ENCODE peak calls at places on chromosomes 1 and 21, in six cellular contexts. U is NCI-H460; G is left ventricle myocardium inferior; I is activated CD4-positive, alpha-beta memory T cell treated with anti-CD3 and anti-CD28 coated beads, Interleukin-2, amount 10 ng/mL, durations not matched to agents 7 days and 5 days; M is NCI-H1105 treated with DMSO at 0.1 percent for 48 hours; Q is small intestine. L is an unnamed sample.

GRCh38 chr1:157382351-157382750 is 170.0 kb downstream of the FCRL5 start:
- DNase-seq in U (no peak), G (no peak), I (no peak), M (no peak), Q (no peak), L (no peak)

GRCh38 chr1:33943978-33944377 is 80.1 kb downstream of the HMGB4 start:
- DNase-seq in U (no peak), G (no peak), I (no peak), M (no peak), Q (no peak), L (peak; percentile 62)

GRCh38 chr1:92850019-92850418 is 18.2 kb downstream of the RPL5 start:
- DNase-seq in U (no peak), G (no peak), I (no peak), M (no peak), Q (no peak), L (no peak)

GRCh38 chr1:173148971-173149370 is 58.2 kb downstream of the TNFSF4 start:
- DNase-seq in U (peak; percentile 17), G (no peak), I (no peak), M (no peak), Q (no peak), L (no peak)

GRCh38 chr21:42474043-42474831 is 21.8 kb downstream of the RSPH1 start:
- DNase-seq in U (no peak), G (no peak), I (peak; percentile 11), M (no peak), Q (peak; percentile 99), L (peak; percentile 65)

GRCh38 chr1:16075337-16076002 is 2.0 kb upstream of the FAM131C start:
- DNase-seq in U (no peak), G (peak; percentile 65), I (no peak), M (no peak), Q (no peak), L (no peak)

GRCh38 chr1:178284059-178284458 is 190.2 kb downstream of the RASAL2 start:
- DNase-seq in U (no peak), G (no peak), I (no peak), M (no peak), Q (no peak), L (no peak)

GRCh38 chr1:41020109-41020576 is 1.4 kb downstream of the SLFNL1 start:
- DNase-seq in U (no peak), G (no peak), I (no peak), M (no peak), Q (no peak), L (no peak)

GRCh38 chr1:61506944-61507343 is 218.0 kb downstream of the TM2D1 start:
- DNase-seq in U (no peak), G (no peak), I (no peak), M (no peak), Q (no peak), L (no peak)

GRCh38 chr1:6260433-6260934 is 414 bp downstream of the GPR153 start:
- DNase-seq in U (no peak), G (peak; percentile 41), I (no peak), M (no peak), Q (no peak), L (peak; percentile 56)

GRCh38 chr1:158013840-158014520 is 20.5 kb downstream of the KIRREL1 start:
- DNase-seq in U (no peak), G (no peak), I (no peak), M (no peak), Q (no peak), L (no peak)

GRCh38 chr21:38244407-38244787 is 12.4 kb upstream of the KCNJ15 start:
- DNase-seq in U (no peak), G (no peak), I (no peak), M (no peak), Q (no peak), L (no peak)

GRCh38 chr1:176775996-176776395 is 313.0 kb downstream of the PAPPA2 start:
- DNase-seq in U (no peak), G (no peak), I (no peak), M (no peak), Q (no peak), L (no peak)

GRCh38 chr1:61050541-61051454 is 31.6 kb upstream of the NFIA start:
- DNase-seq in U (no peak), G (peak; percentile 78), I (no peak), M (peak; percentile 31), Q (no peak), L (no peak)

GRCh38 chr1:117060441-117061317 is 553 bp downstream of the TTF2 start:
- DNase-seq in U (peak; percentile 36), G (no peak), I (no peak), M (no peak), Q (peak; percentile 65), L (no peak)

GRCh38 chr1:157181790-157182189 is 43.6 kb upstream of the ETV3 start:
- DNase-seq in U (no peak), G (no peak), I (no peak), M (no peak), Q (no peak), L (no peak)

GRCh38 chr1:168261390-168261789 is 19.3 kb upstream of the TBX19 start:
- DNase-seq in U (no peak), G (no peak), I (no peak), M (no peak), Q (no peak), L (no peak)